ENCODE peak calls at places on chromosomes 13 and 19, in four cellular contexts. G is CD4-positive, alpha-beta T cell; R is lung; C is esophagus squamous epithelium. V is an unnamed sample.

GRCh38 chr13:75762967-75763366 is 126.8 kb downstream of the LMO7 start:
- DNase-seq in R (no peak), C (no peak), G (no peak), V (no peak)

GRCh38 chr13:110348751-110349150 is 41.7 kb downstream of the COL4A2 start:
- DNase-seq in G (no peak), R (no peak), C (no peak), V (no peak)

GRCh38 chr19:3095375-3096191 is 1.4 kb downstream of the GNA11 start:
- DNase-seq in C (no peak), R (no peak), G (peak; percentile 87), V (peak; percentile 48)

GRCh38 chr13:32378012-32378411 is 49.9 kb downstream of the N4BP2L1 start:
- DNase-seq in R (no peak), C (no peak), G (no peak), V (no peak)

GRCh38 chr13:106036870-106037269 is 498.6 kb downstream of the EFNB2 start:
- DNase-seq in R (no peak), G (no peak), C (no peak), V (no peak)

GRCh38 chr19:49932731-49933131 is 3.4 kb upstream of the NUP62 start:
- DNase-seq in G (peak; percentile 36), R (no peak), C (no peak), V (no peak)

GRCh38 chr13:114019367-114019766 is 45.5 kb upstream of the C13orf46 start:
- DNase-seq in C (no peak), G (peak; percentile 45), R (no peak), V (peak; percentile 33)

GRCh38 chr19:38663957-38664502 is 16.6 kb downstream of the ACTN4 start:
- DNase-seq in G (no peak), R (no peak), C (no peak), V (no peak)

GRCh38 chr19:907183-907853 is 5.7 kb downstream of the R3HDM4 start:
- DNase-seq in G (no peak), R (no peak), C (no peak), V (no peak)

GRCh38 chr13:62300021-62300420 is 884.4 kb upstream of the PCDH20 start:
- DNase-seq in R (no peak), C (no peak), G (no peak), V (no peak)

GRCh38 chr13:26051231-26052135 is at the start of gene SHISA2:
- DNase-seq in R (no peak), C (no peak), G (peak; percentile 17), V (peak; percentile 58)

GRCh38 chr19:47255947-47256687 is at the start of gene CCDC9:
- DNase-seq in R (peak; percentile 95), C (peak; percentile 97), G (peak; percentile 85), V (no peak)

GRCh38 chr13:67231481-67231940 is 1.4 kb upstream of the PCDH9 start:
- DNase-seq in G (no peak), R (no peak), C (no peak), V (no peak)

GRCh38 chr13:28376604-28377003 is 118.3 kb downstream of the FLT1 start:
- DNase-seq in C (no peak), R (no peak), G (no peak), V (no peak)

GRCh38 chr13:50599046-50599445 is 244.4 kb downstream of the DLEU7 start:
- DNase-seq in R (no peak), G (no peak), C (no peak), V (no peak)

DNA sequence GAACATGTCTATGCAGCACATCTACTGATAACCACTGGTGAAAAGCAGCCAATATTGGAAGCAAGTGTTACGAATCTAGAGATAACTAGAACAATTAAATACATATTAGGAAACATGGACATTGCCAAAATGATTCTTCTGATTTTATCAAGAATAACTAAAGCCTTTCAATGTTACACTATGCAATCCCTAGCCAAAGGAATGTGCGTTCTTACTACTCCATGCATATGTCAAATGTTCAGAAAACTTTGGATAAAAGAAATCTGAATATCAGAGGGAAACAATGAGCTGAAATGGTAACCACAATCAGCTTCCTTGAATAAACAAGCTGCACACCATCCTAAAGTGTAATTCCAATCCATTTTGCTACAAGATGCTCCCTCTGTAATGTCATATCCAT is 941 bp upstream of the POSTN start:
- DNase-seq in C (no peak), G (no peak), R (no peak), V (no peak)
- H3K27ac ChIP-seq in C (no peak overlapping the region), G (no peak overlapping the region), R (no peak overlapping the region), V (no peak overlapping the region)

DNA sequence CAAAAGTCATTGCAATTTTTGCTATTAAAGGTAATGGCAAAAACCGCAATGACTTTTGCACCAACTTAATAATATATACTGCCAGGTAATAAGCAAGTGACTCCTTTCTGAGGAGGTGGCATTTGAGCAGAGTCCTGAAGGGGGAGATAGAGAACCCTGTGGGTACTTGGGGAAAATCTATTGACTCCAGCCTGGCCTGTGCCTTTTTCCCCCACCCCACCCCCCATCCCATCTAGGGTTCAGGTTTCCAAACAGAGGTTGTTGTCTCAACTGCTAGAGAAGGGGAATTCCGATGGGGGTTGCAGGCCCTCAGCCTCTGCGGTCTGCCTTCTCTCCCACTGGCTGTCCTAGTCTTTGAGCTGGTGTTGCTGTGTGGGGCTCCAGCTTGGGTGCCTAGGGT is 11.5 kb downstream of the S1PR2 start:
- DNase-seq in C (no peak), G (peak; percentile 38), R (no peak), V (no peak)
- TF ChIP-seq CTCF in C (peak; percentile 28), G (peak; percentile 33), R (no peak), V (no peak)

DNA sequence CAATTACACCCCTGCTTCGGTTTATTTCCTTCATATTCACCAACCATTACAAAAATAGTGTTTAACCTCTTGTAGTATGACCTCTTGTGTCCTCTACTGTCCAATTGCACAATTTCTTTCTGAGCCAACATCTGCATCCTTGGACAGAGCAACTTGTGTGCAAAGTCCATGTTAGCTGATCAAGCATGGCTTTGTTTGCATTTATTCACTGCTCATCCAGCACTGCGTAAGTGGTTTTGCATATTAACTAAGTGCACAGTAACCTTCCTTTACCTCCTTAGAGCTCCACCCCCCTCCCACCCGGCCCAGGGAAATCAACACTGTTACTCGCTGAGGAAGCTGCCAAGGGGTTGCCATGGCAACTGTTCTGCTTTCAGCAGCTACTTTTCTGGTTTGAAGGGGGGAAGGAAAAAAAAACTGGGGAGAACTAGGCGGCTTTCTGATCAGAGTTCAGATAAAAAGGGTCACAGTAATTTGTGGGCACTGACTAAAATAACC is 153.5 kb upstream of the KLF12 start:
- DNase-seq in C (peak; percentile 34), G (peak; percentile 94), R (peak; percentile 74), V (peak; percentile 6)
- H3K27ac ChIP-seq in C (peak overlapping the region; percentile 30), G (peak overlapping the region; percentile 78), R (no peak overlapping the region), V (no peak overlapping the region)

GRCh38 chr19:40191836-40192646 is 815 bp downstream of the MAP3K10 start:
- DNase-seq in R (no peak), G (peak; percentile 19), C (no peak), V (peak; percentile 12)
- TF ChIP-seq CTCF in R (no peak), G (no peak), C (no peak), V (no peak)

DNA sequence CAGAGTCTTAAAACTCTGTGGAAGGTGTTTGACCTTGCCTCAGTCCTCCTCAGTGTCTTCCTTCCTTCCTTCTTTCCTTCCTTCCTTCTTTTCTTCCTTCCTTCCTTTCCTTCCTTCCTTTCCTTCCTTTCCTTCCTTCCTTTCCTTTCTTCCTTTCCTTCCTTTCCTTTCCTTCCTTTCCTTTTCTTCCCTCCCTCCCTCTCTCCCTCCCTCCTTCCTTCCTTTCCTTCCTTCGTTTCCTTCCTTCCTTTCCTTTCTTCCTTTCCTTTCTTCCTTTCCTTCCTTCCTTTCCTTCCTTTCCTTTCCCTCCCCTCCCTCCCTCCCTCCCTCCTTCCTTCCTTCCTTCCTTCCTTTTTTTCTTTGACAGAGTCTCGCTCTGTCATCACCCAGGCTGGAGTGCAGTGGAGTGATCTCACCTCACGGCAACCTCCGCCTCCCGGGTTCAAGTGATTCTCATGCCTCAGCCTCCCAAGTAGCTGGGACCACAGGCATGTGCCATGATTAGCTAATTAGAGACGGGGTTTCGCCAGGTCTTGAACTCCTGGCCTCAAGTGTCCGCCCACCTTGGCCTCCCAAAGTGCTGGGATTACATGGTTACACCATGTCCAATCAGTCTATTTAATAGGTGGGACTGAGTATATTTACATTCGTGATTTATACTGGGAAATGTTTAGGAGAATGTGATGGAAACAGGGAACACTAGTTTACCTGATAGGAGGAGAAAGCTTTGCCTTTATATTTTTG is 16.3 kb downstream of the ZNF507 start:
- DNase-seq in C (no peak), R (no peak), G (no peak), V (no peak)
- H3K27ac ChIP-seq in C (peak overlapping the region; percentile 77), R (peak overlapping the region; percentile 33), G (no peak overlapping the region), V (no peak overlapping the region)

GRCh38 chr19:13150187-13150918 is at the start of the genes IER2 and STX10:
- DNase-seq in R (peak; percentile 96), G (peak; percentile 91), C (peak; percentile 90), V (peak; percentile 92)
- TF ChIP-seq CTCF in R (peak; percentile 44), G (peak; percentile 66), C (peak; percentile 71), V (peak; percentile 66)

DNA sequence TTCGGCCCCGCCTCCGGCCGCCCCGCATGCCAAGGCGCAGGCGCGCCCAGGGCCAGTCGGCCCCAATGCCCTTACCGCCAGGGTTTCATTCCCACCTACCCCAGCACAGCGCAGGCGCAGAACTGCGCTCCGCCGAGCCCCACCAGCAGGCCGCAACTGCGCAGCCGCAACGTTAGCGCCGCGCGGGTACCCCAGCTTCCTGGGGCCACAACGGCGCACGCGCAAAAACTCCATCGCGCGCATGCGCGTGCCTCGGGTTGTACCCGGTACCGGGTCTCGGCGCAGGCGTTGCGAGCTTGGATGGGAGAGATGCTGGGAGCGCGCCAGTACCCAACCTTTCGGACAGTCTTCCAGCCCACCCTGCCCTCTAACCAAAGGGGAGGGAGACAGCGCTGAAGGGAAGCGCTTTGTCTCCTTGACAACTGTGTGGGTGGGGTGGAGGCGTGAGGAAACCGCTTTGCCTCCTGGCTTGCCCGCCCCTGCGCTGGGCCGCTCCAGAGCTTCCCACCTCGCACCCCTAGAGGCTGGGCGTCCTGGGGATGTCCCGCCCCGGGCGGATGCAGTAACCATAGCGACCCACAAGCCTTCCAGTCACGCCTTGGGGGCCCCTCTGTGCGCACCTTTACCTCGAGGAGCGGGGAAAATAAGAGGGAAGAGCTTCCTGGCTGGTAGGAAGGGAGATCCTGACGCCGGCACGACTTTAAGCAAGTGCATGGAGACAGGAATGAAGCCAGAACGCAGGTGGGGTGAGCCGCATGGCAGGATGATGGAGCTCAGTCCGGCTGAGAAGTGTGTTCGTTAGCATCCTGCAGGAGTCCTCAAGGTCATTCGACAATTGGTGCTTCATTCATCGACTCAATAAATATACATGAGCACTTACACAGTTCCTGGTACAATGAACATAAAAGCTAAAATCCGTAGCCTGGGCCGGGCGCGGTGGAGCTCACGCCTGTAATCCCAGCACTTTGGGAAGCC is 525 bp upstream of the MYPOP start:
- DNase-seq in R (peak; percentile 98), C (peak; percentile 76), G (peak; percentile 97), V (peak; percentile 100)
- H3K27ac ChIP-seq in R (peak overlapping the region; percentile 62), C (peak overlapping the region; percentile 86), G (peak overlapping the region; percentile 85), V (peak overlapping the region; percentile 85)